ENCODE peak calls at places on chromosomes 11 and 22, in six cellular contexts. One of them, this sample, is unnamed.

GRCh38 chr11:2579315-2580060 is 120.3 kb downstream of the KCNQ1OT1 start:
- DNase-seq in neural progenitor cell: peak; percentile 32
- DNase-seq in heart right ventricle: peak; percentile 20
- DNase-seq in lower lobe of right lung: peak; percentile 36
- DNase-seq in IMR-90: no peak
- DNase-seq in thoracic aorta: no peak
- DNase-seq in this sample: peak; percentile 9

GRCh38 chr11:93542753-93543246 is 391 bp downstream of the SMCO4 start:
- DNase-seq in neural progenitor cell: no peak
- DNase-seq in heart right ventricle: peak; percentile 50
- DNase-seq in lower lobe of right lung: no peak
- DNase-seq in IMR-90: no peak
- DNase-seq in thoracic aorta: no peak
- DNase-seq in this sample: no peak

GRCh38 chr11:46248270-46249102 is 29.0 kb upstream of the CREB3L1 start:
- DNase-seq in neural progenitor cell: no peak
- DNase-seq in heart right ventricle: no peak
- DNase-seq in lower lobe of right lung: no peak
- DNase-seq in IMR-90: peak; percentile 98
- DNase-seq in thoracic aorta: no peak
- DNase-seq in this sample: no peak

GRCh38 chr22:28232231-28232630 is 313.2 kb upstream of the PITPNB start:
- DNase-seq in neural progenitor cell: peak; percentile 24
- DNase-seq in heart right ventricle: no peak
- DNase-seq in lower lobe of right lung: no peak
- DNase-seq in IMR-90: no peak
- DNase-seq in thoracic aorta: no peak
- DNase-seq in this sample: no peak

GRCh38 chr11:63768232-63769043 is at the start of gene ZFTA:
- DNase-seq in neural progenitor cell: peak; percentile 90
- DNase-seq in heart right ventricle: peak; percentile 75
- DNase-seq in lower lobe of right lung: peak; percentile 71
- DNase-seq in IMR-90: peak; percentile 37
- DNase-seq in thoracic aorta: no peak
- DNase-seq in this sample: peak; percentile 64

GRCh38 chr11:116563028-116563712 is 209.6 kb downstream of the BUD13 start:
- DNase-seq in neural progenitor cell: no peak
- DNase-seq in heart right ventricle: no peak
- DNase-seq in lower lobe of right lung: peak; percentile 61
- DNase-seq in IMR-90: peak; percentile 21
- DNase-seq in thoracic aorta: no peak
- DNase-seq in this sample: no peak

GRCh38 chr11:123505546-123506299 is 75.7 kb downstream of the GRAMD1B start:
- DNase-seq in neural progenitor cell: peak; percentile 78
- DNase-seq in heart right ventricle: no peak
- DNase-seq in lower lobe of right lung: no peak
- DNase-seq in IMR-90: no peak
- DNase-seq in thoracic aorta: no peak
- DNase-seq in this sample: no peak

GRCh38 chr22:35596821-35597220 is 20.3 kb downstream of the MB start:
- DNase-seq in neural progenitor cell: no peak
- DNase-seq in heart right ventricle: peak; percentile 68
- DNase-seq in lower lobe of right lung: no peak
- DNase-seq in IMR-90: no peak
- DNase-seq in thoracic aorta: no peak
- DNase-seq in this sample: peak; percentile 82

GRCh38 chr22:41661088-41661487 is 27.6 kb downstream of the SNU13 start:
- DNase-seq in neural progenitor cell: no peak
- DNase-seq in heart right ventricle: no peak
- DNase-seq in lower lobe of right lung: no peak
- DNase-seq in IMR-90: peak; percentile 18
- DNase-seq in thoracic aorta: no peak
- DNase-seq in this sample: no peak

GRCh38 chr11:63212742-63213141 is 30.7 kb downstream of the SLC22A25 start:
- DNase-seq in neural progenitor cell: peak; percentile 51
- DNase-seq in heart right ventricle: no peak
- DNase-seq in lower lobe of right lung: no peak
- DNase-seq in IMR-90: no peak
- DNase-seq in thoracic aorta: no peak
- DNase-seq in this sample: no peak

GRCh38 chr22:30694171-30694637 is 470 bp upstream of the OSBP2 start:
- DNase-seq in neural progenitor cell: peak; percentile 70
- DNase-seq in heart right ventricle: peak; percentile 45
- DNase-seq in lower lobe of right lung: peak; percentile 79
- DNase-seq in IMR-90: peak; percentile 35
- DNase-seq in thoracic aorta: peak; percentile 2
- DNase-seq in this sample: peak; percentile 76

GRCh38 chr11:724063-724732 is 18.2 kb downstream of the EPS8L2 start:
- DNase-seq in neural progenitor cell: no peak
- DNase-seq in heart right ventricle: no peak
- DNase-seq in lower lobe of right lung: no peak
- DNase-seq in IMR-90: no peak
- DNase-seq in thoracic aorta: no peak
- DNase-seq in this sample: no peak

GRCh38 chr11:124222407-124222806 is 18.5 kb upstream of the OR8G1 start:
- DNase-seq in neural progenitor cell: no peak
- DNase-seq in heart right ventricle: no peak
- DNase-seq in lower lobe of right lung: no peak
- DNase-seq in IMR-90: no peak
- DNase-seq in thoracic aorta: no peak
- DNase-seq in this sample: no peak

GRCh38 chr11:66113132-66113856 is 43.2 kb downstream of the PACS1 start:
- DNase-seq in neural progenitor cell: no peak
- DNase-seq in heart right ventricle: no peak
- DNase-seq in lower lobe of right lung: no peak
- DNase-seq in IMR-90: peak; percentile 90
- DNase-seq in thoracic aorta: no peak
- DNase-seq in this sample: no peak

GRCh38 chr22:30502911-30503310 is 2.6 kb downstream of the SEC14L4 start:
- DNase-seq in neural progenitor cell: no peak
- DNase-seq in heart right ventricle: no peak
- DNase-seq in lower lobe of right lung: no peak
- DNase-seq in IMR-90: no peak
- DNase-seq in thoracic aorta: no peak
- DNase-seq in this sample: no peak

GRCh38 chr11:126054882-126055281 is 7.8 kb downstream of the CDON start:
- DNase-seq in neural progenitor cell: no peak
- DNase-seq in heart right ventricle: no peak
- DNase-seq in lower lobe of right lung: no peak
- DNase-seq in IMR-90: no peak
- DNase-seq in thoracic aorta: no peak
- DNase-seq in this sample: no peak

GRCh38 chr11:100578966-100579365 is 108.1 kb upstream of the ARHGAP42 start:
- DNase-seq in neural progenitor cell: no peak
- DNase-seq in heart right ventricle: no peak
- DNase-seq in lower lobe of right lung: no peak
- DNase-seq in IMR-90: peak; percentile 61
- DNase-seq in thoracic aorta: no peak
- DNase-seq in this sample: no peak

GRCh38 chr22:19767427-19768380 is 7.1 kb downstream of the TBX1 start:
- DNase-seq in neural progenitor cell: no peak
- DNase-seq in heart right ventricle: peak; percentile 31
- DNase-seq in lower lobe of right lung: no peak
- DNase-seq in IMR-90: no peak
- DNase-seq in thoracic aorta: no peak
- DNase-seq in this sample: peak; percentile 68

GRCh38 chr11:2166091-2166851 is 5.3 kb upstream of the INS start:
- DNase-seq in neural progenitor cell: peak; percentile 67
- DNase-seq in heart right ventricle: peak; percentile 38
- DNase-seq in lower lobe of right lung: peak; percentile 66
- DNase-seq in IMR-90: no peak
- DNase-seq in thoracic aorta: no peak
- DNase-seq in this sample: no peak

GRCh38 chr11:6259638-6260019 is at the start of gene CCKBR:
- DNase-seq in neural progenitor cell: peak; percentile 80
- DNase-seq in heart right ventricle: no peak
- DNase-seq in lower lobe of right lung: peak; percentile 55
- DNase-seq in IMR-90: no peak
- DNase-seq in thoracic aorta: no peak
- DNase-seq in this sample: no peak

GRCh38 chr11:26199341-26199740 is 132.6 kb upstream of the ANO3 start:
- DNase-seq in neural progenitor cell: no peak
- DNase-seq in heart right ventricle: no peak
- DNase-seq in lower lobe of right lung: no peak
- DNase-seq in IMR-90: peak; percentile 66
- DNase-seq in thoracic aorta: no peak
- DNase-seq in this sample: no peak

GRCh38 chr11:45848654-45849081 is 1.4 kb downstream of the CRY2 start:
- DNase-seq in neural progenitor cell: no peak
- DNase-seq in heart right ventricle: no peak
- DNase-seq in lower lobe of right lung: no peak
- DNase-seq in IMR-90: no peak
- DNase-seq in thoracic aorta: no peak
- DNase-seq in this sample: no peak

GRCh38 chr11:23725752-23726151 is 771.1 kb upstream of the LUZP2 start:
- DNase-seq in neural progenitor cell: no peak
- DNase-seq in heart right ventricle: no peak
- DNase-seq in lower lobe of right lung: no peak
- DNase-seq in IMR-90: no peak
- DNase-seq in thoracic aorta: no peak
- DNase-seq in this sample: no peak

GRCh38 chr11:101866619-101867491 is 48.0 kb upstream of the CEP126 start:
- DNase-seq in neural progenitor cell: no peak
- DNase-seq in heart right ventricle: no peak
- DNase-seq in lower lobe of right lung: no peak
- DNase-seq in IMR-90: peak; percentile 69
- DNase-seq in thoracic aorta: no peak
- DNase-seq in this sample: no peak

GRCh38 chr11:111189466-111189865 is 56.1 kb upstream of the POU2AF2 start:
- DNase-seq in neural progenitor cell: no peak
- DNase-seq in heart right ventricle: no peak
- DNase-seq in lower lobe of right lung: no peak
- DNase-seq in IMR-90: peak; percentile 35
- DNase-seq in thoracic aorta: no peak
- DNase-seq in this sample: no peak

GRCh38 chr11:1194977-1195689 is 27.7 kb upstream of the MUC5B start:
- DNase-seq in neural progenitor cell: no peak
- DNase-seq in heart right ventricle: no peak
- DNase-seq in lower lobe of right lung: peak; percentile 28
- DNase-seq in IMR-90: no peak
- DNase-seq in thoracic aorta: no peak
- DNase-seq in this sample: peak; percentile 9

DNA sequence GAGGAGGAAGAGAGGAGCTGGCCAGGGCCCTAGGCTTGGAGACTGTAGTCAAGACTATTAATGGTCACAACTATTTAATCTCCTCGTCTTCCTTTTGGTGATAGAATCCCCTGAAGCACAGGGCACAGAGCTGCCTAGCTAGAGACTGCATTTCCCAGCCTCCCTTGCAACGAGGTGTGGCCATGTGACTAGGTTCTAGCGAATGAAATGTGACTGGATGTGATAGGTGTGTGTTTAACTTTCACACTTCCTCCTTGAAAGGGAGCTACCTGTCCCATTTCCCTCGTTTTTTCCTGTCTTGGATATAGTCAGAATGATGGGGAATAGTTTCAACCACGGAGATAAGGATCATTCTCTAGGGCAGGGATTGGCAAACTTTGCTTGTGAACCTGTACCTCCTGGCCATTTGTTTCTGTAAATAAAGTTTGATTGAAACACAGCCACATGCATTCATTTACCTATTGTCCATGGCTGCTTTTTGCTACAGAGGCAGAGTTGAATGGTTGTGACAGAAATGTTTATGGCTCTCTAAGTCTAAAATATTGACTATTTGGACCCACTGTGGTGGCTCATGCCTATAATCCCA is 313.5 kb downstream of the MIAT start:
- DNase-seq in neural progenitor cell: no peak
- DNase-seq in heart right ventricle: no peak
- DNase-seq in lower lobe of right lung: no peak
- DNase-seq in IMR-90: no peak
- DNase-seq in thoracic aorta: no peak
- DNase-seq in this sample: no peak
- H3K27me3 ChIP-seq in neural progenitor cell: peaks cover 26% of the 10 kb centered on the region
- H3K27me3 ChIP-seq in heart right ventricle: peaks cover 26% of the 10 kb centered on the region
- H3K27me3 ChIP-seq in lower lobe of right lung: no peaks in the 10 kb centered on the region
- H3K27me3 ChIP-seq in IMR-90: peaks cover 8% of the 10 kb centered on the region
- H3K27me3 ChIP-seq in thoracic aorta: no peaks in the 10 kb centered on the region
- H3K27me3 ChIP-seq in this sample: peaks cover 27% of the 10 kb centered on the region

DNA sequence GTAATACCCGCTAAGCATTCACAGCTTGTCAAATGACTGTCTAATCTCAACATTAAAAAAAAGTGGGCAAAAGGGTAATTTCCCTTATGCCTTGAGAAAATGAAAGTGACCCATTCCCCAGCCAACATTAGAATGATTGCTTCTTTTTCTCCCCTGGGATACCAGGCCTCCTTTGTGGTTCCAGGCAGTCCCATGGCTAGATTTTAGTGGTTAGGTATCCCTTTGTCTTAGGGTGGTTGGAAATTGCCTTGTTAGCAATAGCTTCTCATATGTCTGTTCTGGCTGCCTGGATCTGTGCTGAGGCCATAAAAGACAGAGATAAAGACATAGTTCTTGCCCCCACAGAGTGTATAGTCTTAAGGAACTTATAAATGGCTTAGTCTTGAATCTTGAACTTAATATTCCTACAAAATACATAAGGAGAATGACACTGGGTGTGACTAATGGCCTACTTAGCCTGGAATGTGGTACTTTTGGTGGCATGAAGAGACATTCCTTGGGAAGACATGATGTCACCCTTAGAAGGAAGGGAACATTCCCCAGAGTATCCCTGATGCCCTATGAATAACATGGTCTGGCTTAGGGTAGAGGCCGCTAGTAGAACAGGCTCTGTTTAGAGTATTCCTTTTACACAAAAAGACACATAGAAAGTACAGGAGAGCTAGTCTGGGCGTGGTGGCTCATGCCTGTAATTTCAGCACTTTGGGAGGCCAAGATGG is 90.3 kb downstream of the ZBTB16 start:
- DNase-seq in neural progenitor cell: no peak
- DNase-seq in heart right ventricle: no peak
- DNase-seq in lower lobe of right lung: no peak
- DNase-seq in IMR-90: no peak
- DNase-seq in thoracic aorta: no peak
- DNase-seq in this sample: peak; percentile 50
- H3K4me1 ChIP-seq in neural progenitor cell: peaks cover 33% of the 10 kb centered on the region
- H3K4me1 ChIP-seq in heart right ventricle: peaks cover 64% of the 10 kb centered on the region
- H3K4me1 ChIP-seq in lower lobe of right lung: peaks cover 81% of the 10 kb centered on the region
- H3K4me1 ChIP-seq in IMR-90: no peaks in the 10 kb centered on the region
- H3K4me1 ChIP-seq in thoracic aorta: peaks cover 91% of the 10 kb centered on the region
- H3K4me1 ChIP-seq in this sample: peaks cover 92% of the 10 kb centered on the region

DNA sequence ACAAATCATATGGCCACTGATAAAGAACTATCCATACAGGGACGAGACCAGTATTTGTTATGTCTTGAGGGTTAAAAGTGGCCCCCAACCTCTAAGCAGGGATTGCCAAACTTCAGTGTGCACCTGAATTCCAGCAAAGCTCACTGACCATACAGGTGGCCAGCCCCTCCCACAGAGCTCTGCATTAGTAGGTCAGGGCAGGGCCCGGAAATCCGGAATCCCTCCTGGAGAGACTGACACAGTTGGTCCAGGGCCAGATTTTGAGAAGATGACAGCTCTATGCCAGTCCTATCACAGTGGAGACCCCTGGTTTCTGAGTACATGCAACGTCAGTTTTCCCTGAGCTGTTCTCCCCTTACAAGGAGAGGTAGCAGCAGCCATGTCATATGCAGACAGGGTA is 20.8 kb downstream of the VPS37C start:
- DNase-seq in neural progenitor cell: no peak
- DNase-seq in heart right ventricle: no peak
- DNase-seq in lower lobe of right lung: no peak
- DNase-seq in IMR-90: no peak
- DNase-seq in thoracic aorta: no peak
- DNase-seq in this sample: no peak
- H3K27ac ChIP-seq in neural progenitor cell: no peak overlapping the region
- H3K27ac ChIP-seq in heart right ventricle: no peak overlapping the region
- H3K27ac ChIP-seq in lower lobe of right lung: no peak overlapping the region
- H3K27ac ChIP-seq in IMR-90: no peak overlapping the region
- H3K27ac ChIP-seq in thoracic aorta: no peak overlapping the region
- H3K27ac ChIP-seq in this sample: no peak overlapping the region

GRCh38 chr11:86202013-86202336 is 42.6 kb upstream of the EED start:
- DNase-seq in neural progenitor cell: no peak
- DNase-seq in heart right ventricle: no peak
- DNase-seq in lower lobe of right lung: no peak
- DNase-seq in IMR-90: no peak
- DNase-seq in thoracic aorta: no peak
- DNase-seq in this sample: no peak
- H3K27me3 ChIP-seq in neural progenitor cell: peaks cover 33% of the 10 kb centered on the region
- H3K27me3 ChIP-seq in heart right ventricle: no peaks in the 10 kb centered on the region
- H3K27me3 ChIP-seq in lower lobe of right lung: no peaks in the 10 kb centered on the region
- H3K27me3 ChIP-seq in IMR-90: no peaks in the 10 kb centered on the region
- H3K27me3 ChIP-seq in thoracic aorta: no peaks in the 10 kb centered on the region
- H3K27me3 ChIP-seq in this sample: no peaks in the 10 kb centered on the region